ENCODE peak calls at places on chromosomes 3 and 15, in eight cellular contexts. G is GM10248, W is right atrium auricular region, A is RWPE1, E is left lung, C is HFFc6, H is colonic mucosa, Z is mucosa of descending colon. J is an unnamed sample.

GRCh38 chr15:76512971-76513370 is 176.4 kb downstream of the ISL2 start:
- DNase-seq in G (no peak), W (no peak), A (peak), E (no peak), C (peak), H (no peak), Z (no peak), J (no peak)

GRCh38 chr3:11136871-11137626 is 17.2 kb upstream of the HRH1 start:
- DNase-seq in G (no peak), W (peak), A (peak), E (no peak), C (peak), H (no peak), Z (no peak), J (no peak)

GRCh38 chr15:40252438-40253178 is 13.7 kb downstream of the PAK6 start:
- DNase-seq in G (no peak), W (no peak), A (no peak), E (peak), C (no peak), H (peak), Z (peak), J (peak)

GRCh38 chr3:11757441-11757875 is 89.2 kb downstream of the TAMM41 start:
- DNase-seq in G (no peak), W (no peak), A (no peak), E (no peak), C (peak), H (no peak), Z (no peak), J (no peak)

GRCh38 chr3:123411340-123412040 is 37.4 kb downstream of the ADCY5 start:
- DNase-seq in G (no peak), W (no peak), A (no peak), E (no peak), C (no peak), H (peak), Z (no peak), J (no peak)

GRCh38 chr15:22980189-22981136 is at the start of gene CYFIP1:
- DNase-seq in G (peak), W (peak), A (peak), E (peak), C (peak), H (peak), Z (peak), J (peak)

GRCh38 chr15:74200871-74201419 is 1.6 kb downstream of the STRA6 start:
- DNase-seq in G (no peak), W (no peak), A (no peak), E (peak), C (no peak), H (no peak), Z (no peak), J (no peak)

GRCh38 chr3:72145506-72146380 is 360.8 kb upstream of the PROK2 start:
- DNase-seq in G (no peak), W (no peak), A (no peak), E (no peak), C (peak), H (no peak), Z (no peak), J (no peak)

GRCh38 chr3:88003115-88003755 is 55.6 kb downstream of the CGGBP1 start:
- DNase-seq in G (peak), W (no peak), A (peak), E (no peak), C (peak), H (peak), Z (no peak), J (no peak)

GRCh38 chr3:60809857-60810256 is 441.4 kb downstream of the FHIT start:
- DNase-seq in G (no peak), W (no peak), A (peak), E (no peak), C (no peak), H (no peak), Z (no peak), J (no peak)

GRCh38 chr3:155356594-155357370 is 63.3 kb upstream of the STRIT1 start:
- DNase-seq in G (no peak), W (no peak), A (no peak), E (no peak), C (no peak), H (no peak), Z (no peak), J (no peak)
- TF ChIP-seq CTCF in G (no peak), W (no peak), A (no peak), E (no peak), C (peak), H (no peak), Z (no peak), J (peak)

GRCh38 chr15:50702762-50703334 is 16.3 kb upstream of the TRPM7 start:
- DNase-seq in G (no peak), W (no peak), A (no peak), E (no peak), C (no peak), H (no peak), Z (no peak), J (no peak)

GRCh38 chr15:50698101-50698500 is 11.5 kb upstream of the TRPM7 start:
- DNase-seq in G (no peak), W (no peak), A (no peak), E (no peak), C (no peak), H (no peak), Z (no peak), J (no peak)

DNA sequence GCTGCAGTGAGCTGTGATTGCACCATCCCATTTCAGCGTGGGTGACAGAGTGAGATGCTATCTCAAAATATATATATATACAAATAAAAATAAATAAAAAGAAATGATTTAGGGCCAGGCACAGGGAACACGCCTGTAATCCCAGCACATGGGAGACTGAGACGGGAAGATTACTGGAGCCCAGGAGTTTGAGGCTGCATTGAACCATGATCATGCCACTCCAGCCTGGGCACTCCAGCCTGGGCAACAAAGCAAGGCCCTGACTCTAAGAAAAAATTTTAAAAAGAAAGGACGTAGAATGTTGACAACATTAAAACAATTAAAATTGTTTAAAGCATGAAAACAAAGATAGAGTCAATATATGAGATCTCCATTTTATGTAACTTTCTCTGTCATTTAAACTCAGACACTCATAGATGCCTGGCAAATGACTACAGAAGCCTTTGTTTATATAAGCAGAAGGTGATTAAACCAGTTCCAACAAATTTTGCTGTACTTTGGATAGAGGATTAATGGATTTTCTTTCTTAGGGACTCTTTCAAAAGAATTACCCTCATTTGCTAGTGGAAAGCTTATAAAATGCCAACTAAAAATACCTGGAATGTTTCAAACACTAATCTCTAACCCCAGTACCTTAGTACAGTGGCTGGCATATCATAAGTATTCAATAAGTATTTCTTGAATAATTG is 10.7 kb upstream of the TRPM7 start:
- DNase-seq in G (no peak), W (no peak), A (no peak), E (no peak), C (peak), H (no peak), Z (no peak), J (no peak)
- TF ChIP-seq CTCF in G (no peak), W (no peak), A (no peak), E (no peak), C (no peak), H (no peak), Z (no peak), J (no peak)

GRCh38 chr3:52153389-52154096 is 680 bp downstream of the POC1A start:
- DNase-seq in G (no peak), W (no peak), A (peak), E (peak), C (peak), H (peak), Z (peak), J (no peak)
- TF ChIP-seq CTCF in G (no peak), W (no peak), A (peak), E (no peak), C (no peak), H (no peak), Z (no peak), J (no peak)

DNA sequence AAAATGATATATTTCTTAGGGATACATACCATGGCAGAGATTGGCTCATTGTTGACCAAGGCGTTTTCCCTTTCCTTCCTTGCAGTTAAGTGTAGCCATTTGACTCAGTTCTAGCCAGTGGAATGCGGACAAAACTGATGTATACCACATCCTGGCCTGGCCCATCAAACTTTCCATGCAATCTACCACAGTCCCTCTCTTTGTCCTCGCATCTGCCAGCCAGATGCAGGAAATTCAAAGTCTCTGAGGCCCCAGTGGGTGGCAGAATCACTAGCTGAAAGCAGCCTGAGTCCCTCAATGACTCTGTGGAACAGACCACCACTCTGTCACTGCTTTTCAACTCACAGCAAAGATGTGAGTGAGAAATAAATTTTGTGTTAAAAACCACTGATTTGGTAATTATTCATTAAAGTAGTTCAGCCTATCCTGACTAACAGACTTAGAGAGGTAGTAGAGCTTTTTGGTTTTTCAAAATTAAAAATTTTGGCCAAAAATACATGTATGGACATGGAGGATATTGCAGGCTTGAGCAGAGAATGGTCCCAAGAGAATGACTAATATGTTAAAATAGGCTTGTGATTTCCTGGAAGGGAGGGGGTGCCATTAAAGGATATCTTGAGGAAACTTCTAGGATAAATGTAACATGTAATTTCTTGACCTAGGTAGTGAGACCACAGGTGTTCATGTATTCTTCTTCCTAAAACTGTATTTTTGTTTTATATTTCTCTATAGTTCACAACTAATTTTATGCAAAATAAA is 10.9 kb downstream of the LRRFIP2 start:
- DNase-seq in G (no peak), W (no peak), A (peak), E (no peak), C (peak), H (no peak), Z (no peak), J (no peak)
- TF ChIP-seq CTCF in G (no peak), W (no peak), A (no peak), E (no peak), C (no peak), H (no peak), Z (no peak), J (no peak)

GRCh38 chr15:100437261-100437660 is 91.5 kb downstream of the CERS3 start:
- DNase-seq in G (no peak), W (no peak), A (no peak), E (no peak), C (no peak), H (no peak), Z (no peak), J (no peak)

GRCh38 chr15:100429116-100429728 is 87.4 kb upstream of the ADAMTS17 start:
- DNase-seq in G (no peak), W (no peak), A (no peak), E (no peak), C (no peak), H (no peak), Z (no peak), J (no peak)

GRCh38 chr15:100434038-100434437 is 92.3 kb upstream of the ADAMTS17 start:
- DNase-seq in G (no peak), W (no peak), A (no peak), E (no peak), C (no peak), H (no peak), Z (no peak), J (no peak)

GRCh38 chr15:100430381-100430780 is 88.6 kb upstream of the ADAMTS17 start:
- DNase-seq in G (no peak), W (no peak), A (no peak), E (no peak), C (no peak), H (no peak), Z (no peak), J (no peak)

GRCh38 chr15:100433304-100433703 is 91.5 kb upstream of the ADAMTS17 start:
- DNase-seq in G (no peak), W (no peak), A (peak), E (no peak), C (no peak), H (no peak), Z (no peak), J (no peak)
- TF ChIP-seq CTCF in G (no peak), W (no peak), A (no peak), E (no peak), C (no peak), H (no peak), Z (no peak), J (no peak)

J was measured in progenitor cell of endocrine pancreas.